ENCODE peak calls at places on chromosomes 11 and 22, in nine cellular contexts. E is NCI-H446 treated with DMSO at 0.1 percent for 48 hours; D is epithelial cell of proximal tubule; H is fibroblast of mammary gland; O is NCI-H1092; X is NCI-H748 treated with DMSO at 0.1 percent for 48 hours; P is AG20443; U is stimulated activated CD8-positive, alpha-beta memory T cell treated with anti-CD3 and anti-CD28 coated beads, Interleukin-2, amount 100 ng/mL, for 1 hour; V is hypothalamus. S is an unnamed sample.

GRCh38 chr11:41392591-41392990 is 66.9 kb downstream of the LRRC4C start:
- DNase-seq in E (no peak), D (peak; percentile 54), H (no peak), O (no peak), X (no peak), P (no peak), U (no peak), V (no peak), S (no peak)

GRCh38 chr11:123373754-123374621 is 56.1 kb upstream of the GRAMD1B start:
- DNase-seq in E (peak; percentile 35), D (no peak), H (no peak), O (no peak), X (no peak), P (no peak), U (no peak), V (no peak), S (no peak)

GRCh38 chr22:49201046-49201970 is 626.4 kb downstream of the BRD1 start:
- DNase-seq in E (no peak), D (no peak), H (no peak), O (no peak), X (no peak), P (no peak), U (no peak), V (no peak), S (no peak)

GRCh38 chr11:1632053-1632714 is 2.6 kb downstream of the KRTAP5-5 start:
- DNase-seq in E (no peak), D (no peak), H (no peak), O (peak; percentile 32), X (no peak), P (no peak), U (no peak), V (no peak), S (no peak)

GRCh38 chr11:44934735-44935250 is 15.9 kb downstream of the TP53I11 start:
- DNase-seq in E (no peak), D (no peak), H (no peak), O (no peak), X (no peak), P (no peak), U (no peak), V (no peak), S (no peak)

GRCh38 chr11:1988667-1989317 is 8.8 kb downstream of the H19 start:
- DNase-seq in E (no peak), D (no peak), H (no peak), O (no peak), X (no peak), P (no peak), U (no peak), V (no peak), S (no peak)

GRCh38 chr11:61555051-61555969 is 25.6 kb downstream of the SYT7 start:
- DNase-seq in E (no peak), D (no peak), H (no peak), O (no peak), X (peak; percentile 37), P (no peak), U (no peak), V (no peak), S (no peak)

GRCh38 chr11:48141475-48142100 is 75.0 kb upstream of the OR4B1 start:
- DNase-seq in E (no peak), D (no peak), H (peak; percentile 38), O (no peak), X (no peak), P (peak; percentile 79), U (no peak), V (no peak), S (no peak)

GRCh38 chr11:8000390-8000789 is 13.3 kb downstream of the EIF3F start:
- DNase-seq in E (no peak), D (no peak), H (no peak), O (no peak), X (no peak), P (no peak), U (no peak), V (no peak), S (no peak)

GRCh38 chr22:32644252-32645100 is 157.0 kb upstream of the TIMP3 start:
- DNase-seq in E (no peak), D (no peak), H (no peak), O (no peak), X (no peak), P (peak; percentile 51), U (no peak), V (no peak), S (no peak)